ENCODE peak calls at places on chromosome 1, in four cellular contexts. I, Y, C and S are unnamed samples.

GRCh38 chr1:16386454-16387113 is 19.5 kb downstream of the SZRD1 start:
- DNase-seq in I (no peak), Y (peak), C (peak), S (no peak)

GRCh38 chr1:158248122-158248521 is 6.1 kb upstream of the CD1A start:
- DNase-seq in I (no peak), Y (no peak), C (no peak), S (no peak)

GRCh38 chr1:148388260-148389026 is 94.7 kb downstream of the PPIAL4G start:
- DNase-seq in I (peak), Y (peak), C (peak), S (peak)

GRCh38 chr1:4076346-4076745 is 176.3 kb upstream of the C1orf174 start:
- DNase-seq in I (no peak), Y (no peak), C (no peak), S (no peak)

GRCh38 chr1:63148825-63149645 is 173.3 kb upstream of the FOXD3 start:
- DNase-seq in I (no peak), Y (peak), C (peak), S (peak)

GRCh38 chr1:157595356-157595755 is 2.5 kb downstream of the FCRL4 start:
- DNase-seq in I (no peak), Y (no peak), C (no peak), S (no peak)

GRCh38 chr1:204617256-204618147 is 68.0 kb downstream of the LRRN2 start:
- DNase-seq in I (no peak), Y (no peak), C (no peak), S (no peak)

GRCh38 chr1:98177751-98178150 is 256.9 kb upstream of the DPYD start:
- DNase-seq in I (no peak), Y (no peak), C (no peak), S (no peak)

GRCh38 chr1:97906567-97907228 is 14.1 kb downstream of the DPYD start:
- DNase-seq in I (peak), Y (peak), C (peak), S (no peak)

GRCh38 chr1:50605186-50605875 is 182.1 kb upstream of the DMRTA2 start:
- DNase-seq in I (no peak), Y (peak), C (peak), S (no peak)

GRCh38 chr1:243726792-243727502 is 123.1 kb downstream of the AKT3 start:
- DNase-seq in I (no peak), Y (no peak), C (no peak), S (no peak)

GRCh38 chr1:230849451-230850194 is 18.7 kb downstream of the C1orf198 start:
- DNase-seq in I (no peak), Y (peak), C (no peak), S (no peak)

GRCh38 chr1:186086583-186086982 is 288.5 kb downstream of the TPR start:
- DNase-seq in I (no peak), Y (no peak), C (no peak), S (no peak)

GRCh38 chr1:85568660-85569059 is 11.9 kb upstream of the CCN1 start:
- DNase-seq in I (no peak), Y (no peak), C (no peak), S (no peak)
- TF ChIP-seq CTCF in I (no peak), Y (peak), C (no peak), S (no peak)

DNA sequence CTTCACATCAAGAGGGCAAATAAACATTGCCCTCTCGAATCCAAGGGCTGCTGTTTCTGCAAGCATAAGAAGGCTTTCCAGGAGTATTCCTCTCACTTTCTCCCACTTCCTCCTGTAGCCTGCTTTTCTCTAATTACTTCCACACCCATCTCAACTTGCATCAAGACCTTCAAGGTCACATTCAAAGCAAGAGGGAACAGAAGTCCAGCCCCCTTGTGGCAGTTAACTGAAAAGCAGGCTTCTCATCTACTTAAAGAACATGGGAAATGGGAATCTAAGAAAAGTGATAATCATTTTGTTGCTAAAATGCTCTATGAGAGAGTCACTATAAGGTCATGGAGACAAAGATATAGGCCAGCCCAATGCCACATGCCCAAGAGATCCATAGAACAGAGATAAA is 874.4 kb downstream of the KCNT2 start:
- DNase-seq in I (no peak), Y (peak), C (no peak), S (no peak)
- TF ChIP-seq CTCF in I (peak), Y (peak), C (peak), S (peak)

GRCh38 chr1:119670898-119671297 is 22.8 kb upstream of the ZNF697 start:
- DNase-seq in I (no peak), Y (no peak), C (no peak), S (no peak)
- TF ChIP-seq CTCF in I (no peak), Y (no peak), C (no peak), S (no peak)

DNA sequence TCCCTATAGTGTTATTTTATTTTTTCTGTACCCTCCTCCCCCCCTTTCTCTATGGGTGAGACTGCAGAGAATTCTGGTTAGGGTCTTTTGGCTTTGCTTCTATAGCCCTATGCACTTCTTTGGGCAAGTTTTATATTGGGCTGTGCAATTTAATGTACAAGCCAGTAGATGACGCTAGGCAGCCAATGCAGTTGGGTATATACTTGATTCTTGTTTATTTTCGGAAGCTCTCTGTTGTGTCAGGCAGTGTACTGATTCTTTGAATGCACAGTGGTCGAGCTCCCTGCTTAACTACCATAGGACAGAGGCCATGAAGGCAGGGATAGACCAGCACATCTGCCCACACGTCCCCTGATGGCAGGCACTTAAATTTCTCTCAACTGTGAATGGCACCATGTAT is 34.1 kb upstream of the GPR52 start:
- DNase-seq in I (no peak), Y (no peak), C (no peak), S (no peak)
- TF ChIP-seq CTCF in I (no peak), Y (peak), C (no peak), S (peak)